ENCODE peak calls at places on chromosomes 4 and X, in four cellular contexts. P is tibial nerve, G is astrocyte, T is DND-41. O is an unnamed sample.

GRCh38 chrX:65610040-65610439 is 57.4 kb upstream of the MSN start:
- DNase-seq in P (no peak), G (no peak), T (no peak), O (peak)

GRCh38 chr4:168605411-168605810 is 108.6 kb downstream of the PALLD start:
- DNase-seq in P (no peak), G (peak), T (no peak), O (peak)

GRCh38 chr4:174503079-174503724 is 19.1 kb downstream of the HPGD start:
- DNase-seq in P (no peak), G (no peak), T (no peak), O (no peak)

GRCh38 chrX:14872851-14873675 is at the start of the genes FANCB and MOSPD2:
- DNase-seq in P (peak), G (peak), T (peak), O (peak)

GRCh38 chr4:108116423-108117168 is 52.1 kb downstream of the LEF1 start:
- DNase-seq in P (no peak), G (no peak), T (no peak), O (no peak)

GRCh38 chr4:39319678-39320077 is 46.5 kb downstream of the RFC1 start:
- DNase-seq in P (no peak), G (peak), T (no peak), O (peak)

GRCh38 chrX:41142130-41142529 is 56.9 kb downstream of the USP9X start:
- DNase-seq in P (no peak), G (no peak), T (no peak), O (peak)

GRCh38 chr4:128572778-128573241 is 236.7 kb upstream of the JADE1 start:
- DNase-seq in P (no peak), G (no peak), T (no peak), O (no peak)

GRCh38 chr4:1899149-1900086 is 28.2 kb downstream of the NSD2 start:
- DNase-seq in P (peak), G (peak), T (peak), O (peak)

GRCh38 chr4:109815151-109816081 is at the start of gene GAR1:
- DNase-seq in P (peak), G (peak), T (peak), O (peak)

GRCh38 chrX:153765138-153766079 is 1.4 kb downstream of the PLXNB3 start:
- DNase-seq in P (no peak), G (no peak), T (no peak), O (peak)

GRCh38 chrX:136497556-136498048 is at the start of gene HTATSF1:
- DNase-seq in P (no peak), G (no peak), T (no peak), O (no peak)

GRCh38 chr4:10164877-10165283 is 48.3 kb upstream of the WDR1 start:
- DNase-seq in P (peak), G (no peak), T (peak), O (peak)

GRCh38 chr4:128550060-128550459 is 259.4 kb upstream of the JADE1 start:
- DNase-seq in P (no peak), G (no peak), T (no peak), O (no peak)

DNA sequence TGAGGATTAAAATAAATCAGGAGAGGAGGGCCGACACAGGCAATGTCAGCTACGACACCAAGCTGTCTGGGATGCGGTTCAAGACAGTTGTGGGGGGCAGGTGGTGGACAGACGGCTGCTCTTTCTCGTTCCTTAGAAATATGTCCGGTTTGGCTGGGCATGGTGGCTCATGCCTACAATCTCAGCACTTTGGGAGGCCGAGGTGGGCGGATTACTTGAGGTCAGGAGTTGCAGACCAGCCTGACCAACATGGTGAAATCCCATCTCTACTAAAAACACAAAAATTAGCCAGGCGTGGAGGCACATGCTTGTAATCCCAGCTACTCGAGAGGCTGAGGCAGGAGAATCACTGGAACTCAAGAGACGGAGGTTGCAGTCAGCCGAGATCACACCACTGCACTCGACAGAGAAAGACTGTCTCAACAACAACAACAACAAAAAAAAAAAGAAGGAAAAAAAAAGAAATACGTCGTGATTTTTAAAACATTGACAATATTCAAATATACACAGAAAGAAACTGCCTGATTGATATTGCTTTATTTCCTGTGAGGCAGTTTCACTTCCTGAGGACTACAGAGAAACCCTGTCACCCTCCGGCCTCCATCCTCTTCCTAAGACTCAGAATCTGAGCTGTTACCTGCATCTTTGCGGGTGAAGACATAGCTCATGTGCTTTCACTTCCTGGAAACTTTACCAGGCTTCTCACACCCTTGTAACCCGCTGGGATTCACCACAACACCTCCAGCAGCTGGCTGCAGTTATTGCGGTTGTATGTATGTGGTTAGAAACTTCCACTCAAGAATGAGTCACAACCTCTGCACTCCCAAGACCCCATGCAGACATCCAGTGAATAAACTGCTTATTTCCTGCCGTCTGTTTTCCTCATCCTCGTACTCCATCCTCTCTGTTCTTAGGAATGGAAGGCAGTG is 63.8 kb upstream of the STS start:
- DNase-seq in P (no peak), G (peak), T (peak), O (peak)
- H3K27ac ChIP-seq in P (no peak), G (no peak), T (peak), O (peak)

GRCh38 chr4:84698962-84699671 is 116.2 kb downstream of the CDS1 start:
- DNase-seq in P (no peak), G (no peak), T (no peak), O (no peak)
- H3K27ac ChIP-seq in P (no peak), G (no peak), T (no peak), O (no peak)

GRCh38 chrX:21907250-21907649 is 33.3 kb upstream of the SMS start:
- DNase-seq in P (no peak), G (peak), T (no peak), O (peak)

GRCh38 chrX:21905976-21906375 is 34.5 kb upstream of the SMS start:
- DNase-seq in P (no peak), G (no peak), T (no peak), O (no peak)

DNA sequence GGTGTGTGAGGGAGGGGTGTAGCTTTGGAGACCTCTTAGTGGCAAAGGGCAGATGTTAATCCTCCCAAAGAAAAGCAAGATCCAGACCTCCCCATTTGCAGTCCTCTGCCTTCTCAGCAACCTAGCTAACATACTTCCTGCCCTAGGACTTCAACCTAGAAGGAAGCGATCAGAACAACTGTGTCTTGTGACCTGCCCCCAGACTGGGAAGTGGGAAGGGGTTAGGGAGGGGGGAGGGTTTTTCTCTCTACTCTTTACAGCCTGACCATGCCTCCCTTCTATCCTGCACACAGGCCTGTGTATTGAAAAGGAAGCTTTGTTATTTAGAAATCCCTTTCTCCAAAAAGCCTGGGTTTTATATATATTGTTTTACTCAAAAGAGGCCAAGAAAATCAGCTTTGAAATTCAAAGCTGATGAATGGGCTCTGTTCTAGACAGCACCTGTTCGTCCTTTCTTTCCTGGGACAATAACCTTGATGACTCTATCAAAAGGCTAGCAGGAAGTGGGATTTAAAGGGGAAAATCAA is 35.2 kb upstream of the SMS start:
- DNase-seq in P (no peak), G (no peak), T (no peak), O (no peak)
- H3K27ac ChIP-seq in P (no peak), G (no peak), T (no peak), O (no peak)

GRCh38 chr4:118968813-118969212 is 80.2 kb downstream of the SYNPO2 start:
- DNase-seq in P (no peak), G (no peak), T (no peak), O (peak)
- H3K27ac ChIP-seq in P (peak), G (no peak), T (no peak), O (no peak)